ENCODE peak calls at places on chromosomes 13 and 19, in nine cellular contexts. One of them, this sample, is unnamed. For H3K4me1, the result is how much of the 10 kb centered on the place peaks cover.

GRCh38 chr13:112481458-112481857 is 105.3 kb downstream of the SPACA7 start:
- DNase-seq in heart right ventricle: no peak
- DNase-seq in transverse colon: no peak
- DNase-seq in CD8-positive, alpha-beta T cell: no peak
- DNase-seq in thyroid gland: no peak
- DNase-seq in GM12878: no peak
- DNase-seq in astrocyte: peak
- DNase-seq in IMR-90: no peak
- DNase-seq in neuronal stem cell: no peak
- DNase-seq in this sample: no peak

GRCh38 chr13:90594694-90595093 is 752.8 kb upstream of the MIR17HG start:
- DNase-seq in astrocyte: peak
- DNase-seq in GM12878: no peak
- DNase-seq in neuronal stem cell: no peak
- DNase-seq in thyroid gland: no peak
- DNase-seq in transverse colon: no peak
- DNase-seq in IMR-90: peak
- DNase-seq in heart right ventricle: no peak
- DNase-seq in CD8-positive, alpha-beta T cell: no peak
- DNase-seq in this sample: no peak

GRCh38 chr13:27147530-27148170 is 24.0 kb downstream of the USP12 start:
- DNase-seq in CD8-positive, alpha-beta T cell: no peak
- DNase-seq in astrocyte: peak
- DNase-seq in GM12878: peak
- DNase-seq in IMR-90: peak
- DNase-seq in heart right ventricle: no peak
- DNase-seq in thyroid gland: peak
- DNase-seq in transverse colon: no peak
- DNase-seq in neuronal stem cell: no peak
- DNase-seq in this sample: no peak

GRCh38 chr19:4553092-4553695 is 6.3 kb downstream of the SEMA6B start:
- DNase-seq in thyroid gland: no peak
- DNase-seq in neuronal stem cell: no peak
- DNase-seq in astrocyte: no peak
- DNase-seq in transverse colon: no peak
- DNase-seq in heart right ventricle: no peak
- DNase-seq in CD8-positive, alpha-beta T cell: no peak
- DNase-seq in GM12878: no peak
- DNase-seq in IMR-90: no peak
- DNase-seq in this sample: no peak

GRCh38 chr19:34096020-34096915 is 76.0 kb upstream of the LSM14A start:
- DNase-seq in transverse colon: no peak
- DNase-seq in GM12878: no peak
- DNase-seq in thyroid gland: no peak
- DNase-seq in neuronal stem cell: peak
- DNase-seq in IMR-90: peak
- DNase-seq in CD8-positive, alpha-beta T cell: no peak
- DNase-seq in heart right ventricle: no peak
- DNase-seq in astrocyte: peak
- DNase-seq in this sample: peak

GRCh38 chr19:51098366-51099069 is 9.7 kb downstream of the CTU1 start:
- DNase-seq in thyroid gland: peak
- DNase-seq in GM12878: no peak
- DNase-seq in transverse colon: peak
- DNase-seq in CD8-positive, alpha-beta T cell: peak
- DNase-seq in IMR-90: no peak
- DNase-seq in neuronal stem cell: no peak
- DNase-seq in astrocyte: no peak
- DNase-seq in heart right ventricle: peak
- DNase-seq in this sample: no peak

GRCh38 chr13:45042539-45042938 is 53.2 kb downstream of the GPALPP1 start:
- DNase-seq in astrocyte: no peak
- DNase-seq in heart right ventricle: no peak
- DNase-seq in transverse colon: no peak
- DNase-seq in CD8-positive, alpha-beta T cell: no peak
- DNase-seq in IMR-90: no peak
- DNase-seq in GM12878: no peak
- DNase-seq in thyroid gland: no peak
- DNase-seq in neuronal stem cell: no peak
- DNase-seq in this sample: no peak

GRCh38 chr13:50299546-50300249 is 284.5 kb downstream of the KCNRG start:
- DNase-seq in CD8-positive, alpha-beta T cell: no peak
- DNase-seq in IMR-90: no peak
- DNase-seq in heart right ventricle: no peak
- DNase-seq in transverse colon: no peak
- DNase-seq in neuronal stem cell: no peak
- DNase-seq in thyroid gland: no peak
- DNase-seq in astrocyte: peak
- DNase-seq in GM12878: no peak
- DNase-seq in this sample: no peak

GRCh38 chr19:43598445-43599240 is 2.2 kb downstream of the ZNF576 start:
- DNase-seq in transverse colon: no peak
- DNase-seq in thyroid gland: no peak
- DNase-seq in heart right ventricle: no peak
- DNase-seq in neuronal stem cell: no peak
- DNase-seq in astrocyte: no peak
- DNase-seq in GM12878: no peak
- DNase-seq in CD8-positive, alpha-beta T cell: no peak
- DNase-seq in IMR-90: no peak
- DNase-seq in this sample: no peak

GRCh38 chr19:38213911-38214625 is 10.0 kb downstream of the DPF1 start:
- DNase-seq in neuronal stem cell: no peak
- DNase-seq in heart right ventricle: no peak
- DNase-seq in astrocyte: peak
- DNase-seq in CD8-positive, alpha-beta T cell: peak
- DNase-seq in transverse colon: no peak
- DNase-seq in GM12878: peak
- DNase-seq in thyroid gland: peak
- DNase-seq in IMR-90: peak
- DNase-seq in this sample: no peak

GRCh38 chr19:24000656-24001055 is 86.0 kb downstream of the ZNF726 start:
- DNase-seq in IMR-90: no peak
- DNase-seq in CD8-positive, alpha-beta T cell: no peak
- DNase-seq in transverse colon: no peak
- DNase-seq in GM12878: no peak
- DNase-seq in neuronal stem cell: no peak
- DNase-seq in thyroid gland: no peak
- DNase-seq in heart right ventricle: no peak
- DNase-seq in astrocyte: no peak
- DNase-seq in this sample: no peak

GRCh38 chr19:6241680-6242079 is 38.1 kb downstream of the MLLT1 start:
- DNase-seq in GM12878: no peak
- DNase-seq in heart right ventricle: peak
- DNase-seq in astrocyte: no peak
- DNase-seq in transverse colon: no peak
- DNase-seq in CD8-positive, alpha-beta T cell: no peak
- DNase-seq in thyroid gland: no peak
- DNase-seq in IMR-90: no peak
- DNase-seq in neuronal stem cell: no peak
- DNase-seq in this sample: no peak
- H3K4me1 ChIP-seq in GM12878: under half
- H3K4me1 ChIP-seq in heart right ventricle: half or more
- H3K4me1 ChIP-seq in astrocyte: under half
- H3K4me1 ChIP-seq in transverse colon: under half
- H3K4me1 ChIP-seq in CD8-positive, alpha-beta T cell: under half
- H3K4me1 ChIP-seq in thyroid gland: under half
- H3K4me1 ChIP-seq in IMR-90: under half
- H3K4me1 ChIP-seq in neuronal stem cell: under half
- H3K4me1 ChIP-seq in this sample: under half

DNA sequence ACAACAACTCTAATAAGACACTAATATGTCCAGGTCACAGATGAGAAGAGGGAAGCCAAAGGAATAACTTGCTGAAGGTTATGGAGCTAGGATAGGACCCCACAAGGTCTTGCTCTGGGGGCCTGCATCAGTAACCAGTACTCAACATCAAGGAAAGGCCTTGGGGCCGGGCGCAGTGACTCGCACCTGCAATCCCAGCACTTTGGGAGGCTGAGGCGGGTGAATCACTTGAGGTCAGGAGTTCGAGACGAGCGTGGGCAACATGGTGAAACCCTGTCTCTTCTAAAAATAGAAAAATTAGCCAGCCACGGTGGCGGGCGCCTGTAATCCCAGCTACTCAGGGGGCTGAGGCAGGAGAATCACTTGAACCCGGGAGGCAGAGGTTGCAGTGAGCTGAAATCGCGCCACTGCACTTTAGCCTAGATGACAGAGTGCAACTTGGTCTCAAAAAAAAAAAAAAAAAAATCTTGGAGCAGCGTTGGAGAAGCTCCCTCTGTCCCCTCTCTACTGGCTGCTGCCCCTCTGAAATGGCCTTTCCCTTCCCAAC is 1.8 kb downstream of the LONP1 start:
- DNase-seq in astrocyte: peak
- DNase-seq in thyroid gland: no peak
- DNase-seq in heart right ventricle: no peak
- DNase-seq in GM12878: no peak
- DNase-seq in IMR-90: peak
- DNase-seq in CD8-positive, alpha-beta T cell: no peak
- DNase-seq in neuronal stem cell: no peak
- DNase-seq in transverse colon: no peak
- DNase-seq in this sample: no peak
- H3K4me3 ChIP-seq in astrocyte: peak
- H3K4me3 ChIP-seq in thyroid gland: no peak
- H3K4me3 ChIP-seq in heart right ventricle: peak
- H3K4me3 ChIP-seq in GM12878: peak
- H3K4me3 ChIP-seq in IMR-90: peak
- H3K4me3 ChIP-seq in CD8-positive, alpha-beta T cell: no peak
- H3K4me3 ChIP-seq in neuronal stem cell: no peak
- H3K4me3 ChIP-seq in transverse colon: no peak
- H3K4me3 ChIP-seq in this sample: peak

GRCh38 chr19:55080121-55080914 is 4.6 kb downstream of the EPS8L1 start:
- DNase-seq in IMR-90: peak
- DNase-seq in astrocyte: no peak
- DNase-seq in thyroid gland: peak
- DNase-seq in transverse colon: peak
- DNase-seq in heart right ventricle: peak
- DNase-seq in GM12878: no peak
- DNase-seq in CD8-positive, alpha-beta T cell: peak
- DNase-seq in neuronal stem cell: no peak
- DNase-seq in this sample: peak
- H3K4me1 ChIP-seq in IMR-90: under half
- H3K4me1 ChIP-seq in astrocyte: under half
- H3K4me1 ChIP-seq in thyroid gland: under half
- H3K4me1 ChIP-seq in transverse colon: under half
- H3K4me1 ChIP-seq in heart right ventricle: under half
- H3K4me1 ChIP-seq in GM12878: under half
- H3K4me1 ChIP-seq in CD8-positive, alpha-beta T cell: under half
- H3K4me1 ChIP-seq in neuronal stem cell: under half
- H3K4me1 ChIP-seq in this sample: under half

DNA sequence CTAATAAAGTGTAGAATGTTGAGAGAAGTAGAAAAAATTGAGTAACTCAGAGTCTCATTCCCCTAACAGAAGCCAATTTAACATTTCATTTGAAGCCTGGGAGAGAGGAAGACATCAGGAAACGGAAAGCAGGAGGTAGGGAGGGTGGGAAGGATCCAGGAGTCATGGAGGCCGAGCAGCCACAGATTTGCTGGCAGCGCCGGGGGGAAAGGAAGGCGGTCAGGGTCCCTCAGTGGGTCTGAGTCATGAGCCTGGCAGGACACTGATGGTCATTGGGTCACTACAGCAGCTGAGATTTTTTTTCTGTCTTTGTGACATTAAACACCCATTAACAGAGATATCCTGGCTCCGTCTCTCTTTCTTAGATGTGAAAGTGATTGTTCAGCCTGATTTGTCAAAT is 248.1 kb downstream of the EFNB2 start:
- DNase-seq in heart right ventricle: no peak
- DNase-seq in CD8-positive, alpha-beta T cell: no peak
- DNase-seq in astrocyte: no peak
- DNase-seq in neuronal stem cell: no peak
- DNase-seq in GM12878: no peak
- DNase-seq in thyroid gland: peak
- DNase-seq in IMR-90: no peak
- DNase-seq in transverse colon: no peak
- DNase-seq in this sample: no peak
- H3K4me3 ChIP-seq in heart right ventricle: no peak
- H3K4me3 ChIP-seq in CD8-positive, alpha-beta T cell: no peak
- H3K4me3 ChIP-seq in astrocyte: no peak
- H3K4me3 ChIP-seq in neuronal stem cell: no peak
- H3K4me3 ChIP-seq in GM12878: no peak
- H3K4me3 ChIP-seq in thyroid gland: no peak
- H3K4me3 ChIP-seq in IMR-90: no peak
- H3K4me3 ChIP-seq in transverse colon: no peak
- H3K4me3 ChIP-seq in this sample: no peak

GRCh38 chr19:681029-681626 is 4.9 kb downstream of the FSTL3 start:
- DNase-seq in IMR-90: no peak
- DNase-seq in neuronal stem cell: no peak
- DNase-seq in heart right ventricle: peak
- DNase-seq in GM12878: no peak
- DNase-seq in thyroid gland: peak
- DNase-seq in CD8-positive, alpha-beta T cell: no peak
- DNase-seq in transverse colon: peak
- DNase-seq in astrocyte: no peak
- DNase-seq in this sample: peak
- H3K4me1 ChIP-seq in IMR-90: under half
- H3K4me1 ChIP-seq in neuronal stem cell: under half
- H3K4me1 ChIP-seq in heart right ventricle: under half
- H3K4me1 ChIP-seq in GM12878: under half
- H3K4me1 ChIP-seq in thyroid gland: under half
- H3K4me1 ChIP-seq in CD8-positive, alpha-beta T cell: under half
- H3K4me1 ChIP-seq in transverse colon: under half
- H3K4me1 ChIP-seq in astrocyte: under half
- H3K4me1 ChIP-seq in this sample: under half

GRCh38 chr13:61423879-61424278 is 8.2 kb upstream of the PCDH20 start:
- DNase-seq in thyroid gland: no peak
- DNase-seq in CD8-positive, alpha-beta T cell: no peak
- DNase-seq in heart right ventricle: no peak
- DNase-seq in GM12878: no peak
- DNase-seq in astrocyte: no peak
- DNase-seq in IMR-90: no peak
- DNase-seq in neuronal stem cell: no peak
- DNase-seq in transverse colon: no peak
- DNase-seq in this sample: no peak
- H3K4me3 ChIP-seq in thyroid gland: no peak
- H3K4me3 ChIP-seq in CD8-positive, alpha-beta T cell: no peak
- H3K4me3 ChIP-seq in heart right ventricle: no peak
- H3K4me3 ChIP-seq in GM12878: no peak
- H3K4me3 ChIP-seq in astrocyte: no peak
- H3K4me3 ChIP-seq in IMR-90: no peak
- H3K4me3 ChIP-seq in neuronal stem cell: no peak
- H3K4me3 ChIP-seq in transverse colon: no peak
- H3K4me3 ChIP-seq in this sample: no peak